ENCODE peak calls at places on chromosome 6, in five cellular contexts. P, O, J, I and A are unnamed samples. For H3K4me1, the result is how much of the 10 kb centered on the place peaks cover.

GRCh38 chr6:84804720-84805119 is 40.3 kb upstream of the TBX18 start:
- DNase-seq in I (no peak), O (no peak), J (no peak), P (no peak), A (no peak)

GRCh38 chr6:10417681-10418104 is 2.8 kb upstream of the TFAP2A start:
- DNase-seq in P (no peak), I (no peak), J (no peak), O (no peak), A (no peak)

GRCh38 chr6:41937881-41938574 is 3.6 kb downstream of the CCND3 start:
- DNase-seq in P (peak), O (peak), I (peak), J (peak), A (peak)

GRCh38 chr6:47135772-47136171 is 93.6 kb upstream of the ADGRF1 start:
- DNase-seq in J (no peak), P (no peak), O (no peak), I (no peak), A (no peak)

GRCh38 chr6:44005507-44005903 is 121.7 kb downstream of the MRPL14 start:
- DNase-seq in O (no peak), I (no peak), P (peak), J (no peak), A (no peak)

GRCh38 chr6:150243620-150244314 is 100.9 kb downstream of the PPP1R14C start:
- DNase-seq in P (no peak), J (no peak), O (no peak), I (no peak), A (no peak)

GRCh38 chr6:137734005-137734874 is 132.8 kb upstream of the TNFAIP3 start:
- DNase-seq in P (no peak), O (no peak), I (no peak), J (no peak), A (no peak)

GRCh38 chr6:35764238-35764896 is 12.0 kb upstream of the CLPSL2 start:
- DNase-seq in P (no peak), J (no peak), I (no peak), O (no peak), A (no peak)

GRCh38 chr6:128657181-128657580 is 136.8 kb upstream of the PTPRK start:
- DNase-seq in I (no peak), P (no peak), J (no peak), O (no peak), A (no peak)

GRCh38 chr6:72649032-72649984 is 27.4 kb downstream of the KCNQ5 start:
- DNase-seq in O (no peak), I (no peak), P (no peak), J (no peak), A (no peak)

GRCh38 chr6:170186909-170187668 is 103.8 kb downstream of the DLL1 start:
- DNase-seq in O (no peak), I (no peak), J (no peak), P (no peak), A (no peak)

GRCh38 chr6:28682542-28682941 is 156.9 kb downstream of the GPX5 start:
- DNase-seq in O (no peak), J (no peak), I (no peak), P (no peak), A (no peak)

GRCh38 chr6:150201791-150202329 is 59.0 kb downstream of the PPP1R14C start:
- DNase-seq in J (no peak), I (no peak), O (no peak), P (no peak), A (peak)

GRCh38 chr6:23754197-23754596 is 371.8 kb upstream of the NRSN1 start:
- DNase-seq in I (no peak), O (no peak), J (no peak), P (no peak), A (no peak)

GRCh38 chr6:83152913-83153312 is 40.2 kb downstream of the PGM3 start:
- DNase-seq in I (no peak), O (no peak), J (no peak), P (no peak), A (no peak)

GRCh38 chr6:91704531-91704930 is 1117.7 kb upstream of the MAP3K7 start:
- DNase-seq in J (no peak), P (no peak), I (no peak), O (no peak), A (no peak)

GRCh38 chr6:40326689-40327404 is 260.3 kb downstream of the LRFN2 start:
- DNase-seq in I (no peak), P (no peak), O (no peak), J (no peak), A (no peak)

GRCh38 chr6:138491020-138491419 is 8.3 kb downstream of the NHSL1 start:
- DNase-seq in O (no peak), J (no peak), P (no peak), I (no peak), A (no peak)

GRCh38 chr6:148747493-148748160 is 797 bp downstream of the UST start:
- DNase-seq in J (peak), I (peak), P (peak), O (peak), A (peak)

GRCh38 chr6:146352163-146352562 is 191.5 kb upstream of the RAB32 start:
- DNase-seq in I (no peak), P (no peak), J (no peak), O (no peak), A (no peak)

GRCh38 chr6:28907394-28907793 is 16.4 kb downstream of the TRIM27 start:
- DNase-seq in J (no peak), O (no peak), P (no peak), I (no peak), A (no peak)

GRCh38 chr6:55713411-55713810 is 134.4 kb upstream of the HMGCLL1 start:
- DNase-seq in I (no peak), J (no peak), P (no peak), O (no peak), A (no peak)

GRCh38 chr6:111888928-111889696 is 15.9 kb upstream of the FYN start:
- DNase-seq in I (peak), P (peak), O (peak), J (no peak), A (no peak)

GRCh38 chr6:28764014-28764723 is 159.6 kb downstream of the TRIM27 start:
- DNase-seq in J (no peak), I (no peak), O (no peak), P (no peak), A (no peak)

GRCh38 chr6:109073344-109074235 is 21.1 kb downstream of the SESN1 start:
- DNase-seq in I (no peak), J (peak), O (peak), P (peak), A (peak)

GRCh38 chr6:20916081-20916480 is 381.8 kb downstream of the CDKAL1 start:
- DNase-seq in I (no peak), P (no peak), J (no peak), O (no peak), A (no peak)

GRCh38 chr6:13012977-13013680 is 296.6 kb downstream of the PHACTR1 start:
- DNase-seq in O (no peak), P (peak), J (no peak), I (peak), A (no peak)

DNA sequence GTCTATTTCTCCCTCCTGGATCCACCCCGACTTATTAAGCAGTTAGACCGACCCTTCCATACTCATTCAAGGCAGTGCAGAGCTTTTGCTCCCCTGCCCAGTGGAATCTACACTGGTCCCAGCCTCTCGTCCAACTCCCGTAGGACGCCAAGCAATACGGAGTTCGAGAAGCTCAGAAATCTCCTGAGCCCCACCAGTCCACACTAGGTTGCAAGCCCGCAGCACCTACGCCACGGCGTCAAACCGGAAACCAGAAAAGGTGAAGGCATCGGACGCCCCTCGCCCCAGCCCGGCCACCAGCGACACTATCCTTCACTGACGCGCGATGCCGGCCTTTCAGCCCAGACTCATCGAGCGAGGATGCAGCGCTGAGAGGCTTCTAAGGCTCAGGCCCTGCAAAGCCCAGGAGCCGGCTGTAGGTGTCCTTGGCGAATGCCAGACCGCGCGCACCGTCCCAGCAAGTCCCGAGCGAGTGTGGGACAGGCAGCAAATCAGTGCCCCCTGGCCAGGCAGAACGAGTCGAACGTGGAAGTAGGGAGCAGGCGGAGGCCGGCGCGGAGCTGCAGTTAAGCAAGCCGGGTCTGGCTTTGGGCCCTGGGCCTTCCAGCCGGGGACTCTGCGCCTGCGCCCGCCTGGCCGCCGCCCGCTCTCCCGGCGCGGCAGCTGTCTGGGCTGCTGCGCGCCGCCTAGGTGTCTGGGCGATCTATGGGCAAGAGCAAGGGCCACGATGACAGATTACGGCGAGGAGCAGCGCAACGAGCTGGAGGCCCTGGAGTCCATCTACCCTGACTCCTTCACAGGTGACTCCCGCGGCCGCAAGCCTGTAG is at the start of gene RWDD1:
- DNase-seq in J (peak), O (peak), P (peak), I (peak), A (peak)
- H3K4me1 ChIP-seq in J (under half), O (under half), P (under half), I (under half), A (under half)

DNA sequence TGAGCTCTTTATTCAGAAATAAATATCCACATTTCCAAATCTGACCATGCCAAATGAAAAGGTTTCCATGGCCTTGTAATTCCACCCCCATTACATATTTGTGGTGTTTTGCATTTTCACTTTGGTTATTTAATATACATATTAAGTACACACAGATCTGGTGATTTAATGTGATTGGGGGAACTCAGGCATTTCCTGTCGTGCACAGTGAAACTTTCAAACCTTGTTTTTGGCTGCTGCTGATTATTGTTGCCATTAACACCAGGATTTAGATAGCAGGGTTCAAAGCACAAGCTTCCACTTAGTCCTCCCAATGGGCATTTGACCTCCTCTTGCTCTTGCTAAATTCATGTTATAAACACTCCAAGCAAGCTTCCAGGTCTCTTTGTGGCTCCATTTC is 166.5 kb downstream of the SOBP start:
- DNase-seq in O (no peak), J (no peak), P (no peak), I (no peak), A (no peak)
- H3K4me1 ChIP-seq in O (under half), J (under half), P (half or more), I (under half), A (under half)

DNA sequence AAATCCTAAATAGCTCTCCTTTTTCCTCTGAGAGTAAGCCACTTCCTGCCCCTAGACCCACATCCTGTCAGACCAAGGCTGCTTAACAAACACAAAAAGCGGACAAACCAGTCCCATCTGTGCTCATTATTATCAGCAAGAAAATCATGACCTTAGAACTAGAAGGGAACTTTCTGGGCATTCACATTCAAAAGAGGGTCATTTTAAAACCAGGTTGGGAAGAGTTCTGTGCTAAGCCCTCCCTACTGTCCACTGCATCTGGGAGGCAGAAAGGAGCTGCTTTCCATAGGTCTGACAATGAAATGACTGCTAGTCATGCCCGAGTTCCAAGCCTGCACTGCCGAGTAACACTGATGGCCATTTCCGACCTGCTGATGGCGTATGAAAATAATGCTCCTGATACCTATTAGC is 15.4 kb downstream of the EZR start:
- DNase-seq in J (peak), P (no peak), O (no peak), I (no peak), A (peak)
- H3K4me1 ChIP-seq in J (half or more), P (half or more), O (under half), I (under half), A (half or more)

GRCh38 chr6:51535327-51535726 is 552.1 kb downstream of the PKHD1 start:
- DNase-seq in P (no peak), I (no peak), J (no peak), O (no peak), A (no peak)
- H3K4me1 ChIP-seq in P (under half), I (under half), J (under half), O (under half), A (under half)

GRCh38 chr6:113377362-113377942 is 479.7 kb upstream of the MARCKS start:
- DNase-seq in I (no peak), O (no peak), J (no peak), P (no peak), A (no peak)

GRCh38 chr6:113383701-113384100 is 473.4 kb upstream of the MARCKS start:
- DNase-seq in O (no peak), P (no peak), J (no peak), I (no peak), A (no peak)

GRCh38 chr6:113380591-113380990 is 476.6 kb upstream of the MARCKS start:
- DNase-seq in J (no peak), P (no peak), O (no peak), I (no peak), A (no peak)

GRCh38 chr6:113381957-113382356 is 475.2 kb upstream of the MARCKS start:
- DNase-seq in O (no peak), I (peak), P (peak), J (no peak), A (peak)

GRCh38 chr6:113381232-113381631 is 475.9 kb upstream of the MARCKS start:
- DNase-seq in P (no peak), J (no peak), O (no peak), I (no peak), A (no peak)
- H3K4me1 ChIP-seq in P (under half), J (under half), O (under half), I (under half), A (under half)

DNA sequence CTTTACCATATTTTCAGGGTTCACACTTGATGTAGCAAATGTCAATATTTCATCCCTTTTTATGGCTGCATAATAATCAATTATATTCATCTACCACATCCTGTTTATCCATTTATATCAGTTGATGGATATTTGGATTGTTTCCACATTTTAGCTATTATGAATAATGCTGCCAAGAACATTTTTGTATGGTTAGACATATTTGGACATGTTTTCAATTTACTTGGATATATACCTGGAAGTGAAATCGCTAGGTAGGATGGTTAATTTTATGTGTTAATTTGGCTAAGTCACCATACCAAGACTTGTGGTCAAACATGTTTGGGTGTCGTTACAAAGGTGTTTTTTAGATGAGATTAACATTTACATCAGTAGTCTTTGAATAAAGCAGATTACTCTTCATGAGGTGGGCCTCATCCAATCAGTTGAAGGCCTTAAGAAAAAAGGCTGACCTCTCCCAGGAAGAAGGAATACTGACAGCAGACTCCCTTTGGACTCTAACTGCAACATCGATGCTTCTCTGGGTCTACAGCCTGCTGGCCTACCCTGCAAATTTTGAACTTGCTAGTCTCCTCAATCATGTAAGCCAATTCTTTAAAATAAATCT is 196.5 kb downstream of the BACH2 start:
- DNase-seq in I (no peak), O (no peak), J (no peak), P (no peak), A (no peak)
- H3K4me1 ChIP-seq in I (under half), O (under half), J (half or more), P (under half), A (under half)

GRCh38 chr6:95352064-95352463 is 225.3 kb upstream of the MANEA start:
- DNase-seq in J (no peak), I (no peak), P (no peak), O (no peak), A (no peak)

GRCh38 chr6:95357380-95358025 is 219.8 kb upstream of the MANEA start:
- DNase-seq in O (no peak), I (no peak), P (no peak), J (no peak), A (no peak)

DNA sequence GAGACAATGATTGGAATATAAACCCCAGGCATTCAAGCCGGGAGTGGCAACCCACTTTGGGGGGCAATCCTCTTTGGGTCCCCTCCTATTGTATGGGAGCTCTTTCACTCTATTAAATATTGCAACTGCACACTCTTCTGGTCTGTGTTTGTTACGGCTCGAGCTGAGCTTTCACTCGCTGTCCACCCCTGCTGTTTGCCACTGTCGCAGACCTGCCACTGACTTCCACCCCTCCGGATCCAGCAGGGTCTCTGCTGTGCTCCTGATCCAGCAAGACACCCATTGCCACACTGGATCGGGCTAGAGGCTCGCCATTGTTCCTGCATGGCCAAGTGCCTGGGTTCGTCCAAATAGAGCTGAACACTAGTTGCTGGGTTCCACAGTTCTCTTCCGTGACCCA is 222.8 kb upstream of the MANEA start:
- DNase-seq in P (no peak), O (no peak), J (no peak), I (no peak), A (no peak)
- H3K4me1 ChIP-seq in P (under half), O (under half), J (under half), I (under half), A (under half)